ENCODE peak calls at places on chromosomes 13 and 19, in nine cellular contexts. One of them, this sample, is unnamed. For H3K36me3, the result is how much of the 10 kb centered on the place peaks cover.

GRCh38 chr13:50955212-50955611 is 45.6 kb downstream of the RNASEH2B start:
- DNase-seq in breast epithelium: no peak
- DNase-seq in colonic mucosa: no peak
- DNase-seq in HCT116: no peak
- DNase-seq in upper lobe of left lung: no peak
- DNase-seq in pancreas: no peak
- DNase-seq in fibroblast of lung: no peak
- DNase-seq in BJ: no peak
- DNase-seq in transverse colon: no peak
- DNase-seq in this sample: no peak

GRCh38 chr13:70964124-70964523 is 855.9 kb upstream of the KLHL1 start:
- DNase-seq in breast epithelium: no peak
- DNase-seq in colonic mucosa: no peak
- DNase-seq in HCT116: no peak
- DNase-seq in upper lobe of left lung: no peak
- DNase-seq in pancreas: no peak
- DNase-seq in fibroblast of lung: peak
- DNase-seq in BJ: no peak
- DNase-seq in transverse colon: no peak
- DNase-seq in this sample: peak

GRCh38 chr19:18157465-18158063 is 4.6 kb downstream of the PIK3R2 start:
- DNase-seq in breast epithelium: no peak
- DNase-seq in colonic mucosa: no peak
- DNase-seq in HCT116: no peak
- DNase-seq in upper lobe of left lung: peak
- DNase-seq in pancreas: peak
- DNase-seq in fibroblast of lung: no peak
- DNase-seq in BJ: no peak
- DNase-seq in transverse colon: no peak
- DNase-seq in this sample: peak

GRCh38 chr13:112144616-112145220 is 77.8 kb downstream of the SOX1 start:
- DNase-seq in breast epithelium: peak
- DNase-seq in colonic mucosa: no peak
- DNase-seq in HCT116: no peak
- DNase-seq in upper lobe of left lung: no peak
- DNase-seq in pancreas: no peak
- DNase-seq in fibroblast of lung: no peak
- DNase-seq in BJ: no peak
- DNase-seq in transverse colon: no peak
- DNase-seq in this sample: no peak

GRCh38 chr19:751501-752341 is 809 bp downstream of the MISP start:
- DNase-seq in breast epithelium: no peak
- DNase-seq in colonic mucosa: peak
- DNase-seq in HCT116: no peak
- DNase-seq in upper lobe of left lung: peak
- DNase-seq in pancreas: no peak
- DNase-seq in fibroblast of lung: peak
- DNase-seq in BJ: peak
- DNase-seq in transverse colon: peak
- DNase-seq in this sample: peak

GRCh38 chr13:37295046-37295445 is 189.6 kb upstream of the CSNK1A1L start:
- DNase-seq in breast epithelium: no peak
- DNase-seq in colonic mucosa: no peak
- DNase-seq in HCT116: no peak
- DNase-seq in upper lobe of left lung: peak
- DNase-seq in pancreas: no peak
- DNase-seq in fibroblast of lung: no peak
- DNase-seq in BJ: no peak
- DNase-seq in transverse colon: no peak
- DNase-seq in this sample: no peak

GRCh38 chr19:18852634-18853033 is 20.9 kb downstream of the UPF1 start:
- DNase-seq in breast epithelium: no peak
- DNase-seq in colonic mucosa: no peak
- DNase-seq in HCT116: no peak
- DNase-seq in upper lobe of left lung: peak
- DNase-seq in pancreas: no peak
- DNase-seq in fibroblast of lung: no peak
- DNase-seq in BJ: no peak
- DNase-seq in transverse colon: no peak
- DNase-seq in this sample: no peak

GRCh38 chr19:34336781-34337271 is 28.2 kb upstream of the GPI start:
- DNase-seq in breast epithelium: no peak
- DNase-seq in colonic mucosa: no peak
- DNase-seq in HCT116: peak
- DNase-seq in upper lobe of left lung: no peak
- DNase-seq in pancreas: no peak
- DNase-seq in fibroblast of lung: peak
- DNase-seq in BJ: no peak
- DNase-seq in transverse colon: no peak
- DNase-seq in this sample: peak

DNA sequence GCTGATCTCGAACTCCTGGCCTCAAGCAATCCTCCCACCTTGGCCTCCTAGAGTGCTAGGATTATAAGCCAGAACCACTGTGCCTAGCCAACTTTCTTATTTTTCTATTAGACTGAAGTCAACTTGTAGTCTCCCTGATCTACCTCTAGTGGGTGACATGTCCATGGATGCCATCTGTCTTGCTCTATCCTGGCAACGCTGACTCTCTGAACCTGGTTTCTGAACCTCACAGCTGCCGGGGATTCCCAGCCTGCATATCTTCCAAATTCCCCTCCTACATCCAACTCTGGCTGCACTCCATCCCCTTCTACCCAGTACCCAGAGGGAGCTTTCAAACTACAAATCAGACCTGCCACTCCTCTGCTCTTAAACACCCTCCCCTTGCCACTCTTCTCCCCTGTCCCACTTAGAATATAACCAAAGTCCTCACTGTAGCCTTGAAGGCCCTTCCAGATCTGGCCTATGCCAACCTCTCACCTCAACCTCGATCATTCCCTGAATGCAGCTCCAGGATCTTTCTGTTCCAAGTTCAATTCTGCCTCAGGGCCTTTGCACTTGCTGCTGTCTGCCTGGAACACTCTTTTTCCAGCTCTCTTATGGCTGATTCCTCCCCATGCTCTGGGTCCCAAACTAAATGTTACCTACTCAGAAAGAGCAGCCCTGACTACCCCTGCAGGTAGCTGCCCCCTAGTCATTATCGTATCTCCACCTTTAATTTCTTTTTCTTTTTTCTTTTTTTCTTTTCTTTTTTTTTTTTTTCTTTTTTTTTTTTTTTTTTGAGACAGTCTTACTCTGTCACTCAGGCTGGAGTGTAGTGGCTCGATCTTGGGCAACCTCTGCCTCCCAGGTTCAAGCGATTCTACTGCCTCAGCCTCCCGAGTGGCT is 2.2 kb downstream of the CLIP3 start:
- DNase-seq in breast epithelium: no peak
- DNase-seq in colonic mucosa: no peak
- DNase-seq in HCT116: no peak
- DNase-seq in upper lobe of left lung: no peak
- DNase-seq in pancreas: no peak
- DNase-seq in fibroblast of lung: no peak
- DNase-seq in BJ: no peak
- DNase-seq in transverse colon: no peak
- DNase-seq in this sample: peak
- TF ChIP-seq CTCF in breast epithelium: no peak
- TF ChIP-seq CTCF in colonic mucosa: no peak
- TF ChIP-seq CTCF in HCT116: no peak
- TF ChIP-seq CTCF in upper lobe of left lung: no peak
- TF ChIP-seq CTCF in pancreas: no peak
- TF ChIP-seq CTCF in fibroblast of lung: no peak
- TF ChIP-seq CTCF in BJ: peak
- TF ChIP-seq CTCF in transverse colon: no peak
- TF ChIP-seq CTCF in this sample: peak

GRCh38 chr19:49599378-49600298 is 8.7 kb downstream of the PRR12 start:
- DNase-seq in breast epithelium: no peak
- DNase-seq in colonic mucosa: no peak
- DNase-seq in HCT116: no peak
- DNase-seq in upper lobe of left lung: peak
- DNase-seq in pancreas: no peak
- DNase-seq in fibroblast of lung: no peak
- DNase-seq in BJ: no peak
- DNase-seq in transverse colon: no peak
- DNase-seq in this sample: no peak

GRCh38 chr19:49597703-49597974 is 6.7 kb downstream of the PRR12 start:
- DNase-seq in breast epithelium: no peak
- DNase-seq in colonic mucosa: no peak
- DNase-seq in HCT116: no peak
- DNase-seq in upper lobe of left lung: peak
- DNase-seq in pancreas: no peak
- DNase-seq in fibroblast of lung: no peak
- DNase-seq in BJ: no peak
- DNase-seq in transverse colon: no peak
- DNase-seq in this sample: no peak

GRCh38 chr19:49601482-49602038 is 10.6 kb downstream of the PRR12 start:
- DNase-seq in breast epithelium: no peak
- DNase-seq in colonic mucosa: no peak
- DNase-seq in HCT116: no peak
- DNase-seq in upper lobe of left lung: peak
- DNase-seq in pancreas: no peak
- DNase-seq in fibroblast of lung: no peak
- DNase-seq in BJ: no peak
- DNase-seq in transverse colon: no peak
- DNase-seq in this sample: no peak

GRCh38 chr19:49605605-49606004 is 14.6 kb downstream of the PRR12 start:
- DNase-seq in breast epithelium: no peak
- DNase-seq in colonic mucosa: no peak
- DNase-seq in HCT116: no peak
- DNase-seq in upper lobe of left lung: peak
- DNase-seq in pancreas: no peak
- DNase-seq in fibroblast of lung: no peak
- DNase-seq in BJ: no peak
- DNase-seq in transverse colon: no peak
- DNase-seq in this sample: no peak

DNA sequence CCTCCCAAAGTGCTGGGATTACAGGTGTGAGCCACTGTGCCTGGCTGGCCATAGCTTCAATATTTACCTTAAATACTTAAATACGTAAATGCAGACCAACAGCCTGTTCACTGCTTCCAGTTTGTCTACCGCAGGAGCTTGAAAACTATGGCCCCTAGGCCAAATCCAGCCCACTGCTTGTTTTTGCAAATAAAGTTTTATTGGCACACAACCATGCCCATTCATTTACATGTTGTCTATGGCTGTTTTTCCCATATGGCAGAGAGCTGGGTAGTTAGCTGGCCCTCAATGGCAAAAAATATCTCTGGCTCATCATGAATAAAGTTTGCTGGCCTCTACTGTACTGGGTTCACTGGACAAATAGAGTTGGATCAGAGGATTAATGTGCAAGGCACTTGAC is 11.8 kb downstream of the PRR12 start:
- DNase-seq in breast epithelium: no peak
- DNase-seq in colonic mucosa: no peak
- DNase-seq in HCT116: no peak
- DNase-seq in upper lobe of left lung: no peak
- DNase-seq in pancreas: no peak
- DNase-seq in fibroblast of lung: no peak
- DNase-seq in BJ: no peak
- DNase-seq in transverse colon: no peak
- DNase-seq in this sample: no peak
- H3K36me3 ChIP-seq in breast epithelium: under half
- H3K36me3 ChIP-seq in colonic mucosa: under half
- H3K36me3 ChIP-seq in HCT116: under half
- H3K36me3 ChIP-seq in upper lobe of left lung: half or more
- H3K36me3 ChIP-seq in pancreas: under half
- H3K36me3 ChIP-seq in fibroblast of lung: under half
- H3K36me3 ChIP-seq in BJ: under half
- H3K36me3 ChIP-seq in transverse colon: under half
- H3K36me3 ChIP-seq in this sample: under half

GRCh38 chr19:4582112-4582553 is 22.6 kb upstream of the SEMA6B start:
- DNase-seq in breast epithelium: no peak
- DNase-seq in colonic mucosa: no peak
- DNase-seq in HCT116: no peak
- DNase-seq in upper lobe of left lung: no peak
- DNase-seq in pancreas: no peak
- DNase-seq in fibroblast of lung: no peak
- DNase-seq in BJ: no peak
- DNase-seq in transverse colon: no peak
- DNase-seq in this sample: no peak

GRCh38 chr19:4580961-4581380 is 21.5 kb upstream of the SEMA6B start:
- DNase-seq in breast epithelium: no peak
- DNase-seq in colonic mucosa: no peak
- DNase-seq in HCT116: no peak
- DNase-seq in upper lobe of left lung: no peak
- DNase-seq in pancreas: no peak
- DNase-seq in fibroblast of lung: no peak
- DNase-seq in BJ: no peak
- DNase-seq in transverse colon: no peak
- DNase-seq in this sample: no peak

GRCh38 chr19:4580021-4580901 is 20.8 kb upstream of the SEMA6B start:
- DNase-seq in breast epithelium: no peak
- DNase-seq in colonic mucosa: no peak
- DNase-seq in HCT116: no peak
- DNase-seq in upper lobe of left lung: peak
- DNase-seq in pancreas: no peak
- DNase-seq in fibroblast of lung: no peak
- DNase-seq in BJ: no peak
- DNase-seq in transverse colon: no peak
- DNase-seq in this sample: no peak

GRCh38 chr19:4582980-4583842 is 23.7 kb upstream of the SEMA6B start:
- DNase-seq in breast epithelium: no peak
- DNase-seq in colonic mucosa: no peak
- DNase-seq in HCT116: no peak
- DNase-seq in upper lobe of left lung: peak
- DNase-seq in pancreas: no peak
- DNase-seq in fibroblast of lung: no peak
- DNase-seq in BJ: no peak
- DNase-seq in transverse colon: no peak
- DNase-seq in this sample: no peak

GRCh38 chr19:4581381-4582111 is 22.1 kb upstream of the SEMA6B start:
- DNase-seq in breast epithelium: no peak
- DNase-seq in colonic mucosa: no peak
- DNase-seq in HCT116: no peak
- DNase-seq in upper lobe of left lung: peak
- DNase-seq in pancreas: no peak
- DNase-seq in fibroblast of lung: no peak
- DNase-seq in BJ: no peak
- DNase-seq in transverse colon: no peak
- DNase-seq in this sample: no peak
- H3K4me3 ChIP-seq in breast epithelium: peak
- H3K4me3 ChIP-seq in colonic mucosa: no peak
- H3K4me3 ChIP-seq in HCT116: peak
- H3K4me3 ChIP-seq in upper lobe of left lung: peak
- H3K4me3 ChIP-seq in pancreas: no peak
- H3K4me3 ChIP-seq in fibroblast of lung: no peak
- H3K4me3 ChIP-seq in BJ: peak
- H3K4me3 ChIP-seq in transverse colon: no peak
- H3K4me3 ChIP-seq in this sample: no peak

DNA sequence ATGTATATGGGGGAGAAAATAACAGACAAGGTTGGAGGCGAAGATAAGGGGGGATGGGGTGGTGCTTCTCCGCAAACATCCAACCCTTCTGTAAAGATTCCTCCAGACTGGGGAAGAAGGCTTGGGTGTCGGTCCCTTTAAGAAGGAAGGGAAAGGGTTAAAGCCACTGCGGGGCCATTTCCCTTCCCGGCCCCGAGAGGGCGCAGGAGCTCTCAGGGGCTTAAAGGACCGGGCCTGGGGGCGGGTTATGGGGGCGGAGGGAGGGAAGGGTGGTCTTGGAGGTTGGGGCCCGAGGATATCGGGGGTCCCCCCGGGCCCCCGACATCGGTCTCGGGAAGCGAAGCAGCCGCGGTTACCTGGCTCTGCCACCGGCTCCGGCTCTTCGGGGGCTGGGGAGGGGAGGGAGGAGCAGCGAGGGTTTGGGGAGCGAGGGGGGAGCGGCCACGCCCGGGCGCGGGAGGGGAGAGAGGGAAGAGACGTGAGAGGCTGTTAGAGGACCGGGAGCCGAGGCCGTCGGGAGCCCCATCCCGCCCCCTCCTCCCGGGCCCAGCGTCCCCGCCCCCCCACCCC is 2.8 kb downstream of the TNNT1 start:
- DNase-seq in breast epithelium: no peak
- DNase-seq in colonic mucosa: peak
- DNase-seq in HCT116: peak
- DNase-seq in upper lobe of left lung: peak
- DNase-seq in pancreas: no peak
- DNase-seq in fibroblast of lung: no peak
- DNase-seq in BJ: no peak
- DNase-seq in transverse colon: no peak
- DNase-seq in this sample: no peak
- TF ChIP-seq CTCF in breast epithelium: no peak
- TF ChIP-seq CTCF in colonic mucosa: peak
- TF ChIP-seq CTCF in HCT116: peak
- TF ChIP-seq CTCF in upper lobe of left lung: no peak
- TF ChIP-seq CTCF in pancreas: no peak
- TF ChIP-seq CTCF in fibroblast of lung: peak
- TF ChIP-seq CTCF in BJ: peak
- TF ChIP-seq CTCF in transverse colon: peak
- TF ChIP-seq CTCF in this sample: peak

This sample was measured in bronchial epithelial cell.